ENCODE peak calls at places on chromosome 2, in five cellular contexts. Q is H7; G is H4; T is activated CD8-positive, alpha-beta memory T cell treated with anti-CD3 and anti-CD28 coated beads, Interleukin-2, amount 50 U/mL, for 48 hours; K is endothelial cell of umbilical vein. U is an unnamed sample.

GRCh38 chr2:207408086-207408794 is 121.5 kb upstream of the CREB1 start:
- DNase-seq in K (no peak), Q (no peak), G (peak), T (no peak), U (no peak)

GRCh38 chr2:240596080-240596460 is 9.5 kb downstream of the CAPN10 start:
- DNase-seq in Q (peak), K (no peak), T (no peak), G (no peak), U (no peak)

GRCh38 chr2:164812378-164812777 is 29.2 kb downstream of the COBLL1 start:
- DNase-seq in G (no peak), K (no peak), Q (no peak), T (no peak), U (no peak)

GRCh38 chr2:238202326-238203103 is 980 bp downstream of the ILKAP start:
- DNase-seq in G (no peak), T (no peak), K (peak), Q (peak), U (no peak)

GRCh38 chr2:182994228-182994912 is 43.9 kb downstream of the NCKAP1 start:
- DNase-seq in K (no peak), Q (no peak), G (no peak), T (no peak), U (no peak)

GRCh38 chr2:2733818-2734217 is 402.7 kb upstream of the MYT1L start:
- DNase-seq in T (no peak), Q (no peak), G (no peak), K (no peak), U (no peak)

GRCh38 chr2:180980943-180981898 is 816 bp downstream of the UBE2E3 start:
- DNase-seq in K (peak), G (no peak), Q (peak), T (peak), U (peak)

GRCh38 chr2:37500031-37500430 is 155.6 kb downstream of the QPCT start:
- DNase-seq in K (no peak), G (no peak), T (no peak), Q (no peak), U (no peak)

GRCh38 chr2:215839816-215840215 is 173.5 kb downstream of the MREG start:
- DNase-seq in G (no peak), Q (peak), T (no peak), K (no peak), U (no peak)

GRCh38 chr2:54454922-54455583 is 1.1 kb upstream of the SPTBN1 start:
- DNase-seq in Q (peak), T (no peak), G (no peak), K (peak), U (peak)

GRCh38 chr2:71336802-71337201 is 5.2 kb downstream of the ZNF638 start:
- DNase-seq in K (peak), T (no peak), Q (no peak), G (no peak), U (no peak)